ENCODE peak calls at places on chromosome 10, in eight cellular contexts. One of them, this sample, is unnamed.
A peak's percentile ranks its signal among the peaks of the same experiment; 100 is the strongest.

GRCh38 chr10:14569274-14570060 is 205.2 kb downstream of the FAM107B start:
- DNase-seq in endothelial cell of umbilical vein: no peak
- DNase-seq in HL-60: no peak
- DNase-seq in GM23338: no peak
- DNase-seq in breast epithelium: no peak
- DNase-seq in esophagus muscularis mucosa: no peak
- DNase-seq in Panc1: no peak
- DNase-seq in transverse colon: peak; percentile 56
- DNase-seq in this sample: peak; percentile 70

GRCh38 chr10:59360605-59361515 is 1.5 kb downstream of the FAM13C start:
- DNase-seq in endothelial cell of umbilical vein: no peak
- DNase-seq in HL-60: no peak
- DNase-seq in GM23338: no peak
- DNase-seq in breast epithelium: no peak
- DNase-seq in esophagus muscularis mucosa: no peak
- DNase-seq in Panc1: no peak
- DNase-seq in transverse colon: no peak
- DNase-seq in this sample: peak; percentile 24

GRCh38 chr10:99785646-99786045 is 3.2 kb downstream of the ABCC2 start:
- DNase-seq in endothelial cell of umbilical vein: no peak
- DNase-seq in HL-60: no peak
- DNase-seq in GM23338: peak; percentile 64
- DNase-seq in breast epithelium: no peak
- DNase-seq in esophagus muscularis mucosa: no peak
- DNase-seq in Panc1: no peak
- DNase-seq in transverse colon: no peak
- DNase-seq in this sample: no peak

GRCh38 chr10:30999084-30999712 is 32.5 kb downstream of the ZNF438 start:
- DNase-seq in endothelial cell of umbilical vein: peak; percentile 85
- DNase-seq in HL-60: peak; percentile 92
- DNase-seq in GM23338: no peak
- DNase-seq in breast epithelium: no peak
- DNase-seq in esophagus muscularis mucosa: no peak
- DNase-seq in Panc1: no peak
- DNase-seq in transverse colon: no peak
- DNase-seq in this sample: no peak

GRCh38 chr10:33817647-33818046 is 483.2 kb upstream of the NRP1 start:
- DNase-seq in endothelial cell of umbilical vein: no peak
- DNase-seq in HL-60: no peak
- DNase-seq in GM23338: no peak
- DNase-seq in breast epithelium: no peak
- DNase-seq in esophagus muscularis mucosa: no peak
- DNase-seq in Panc1: no peak
- DNase-seq in transverse colon: no peak
- DNase-seq in this sample: no peak

GRCh38 chr10:114575417-114576131 is 82.5 kb downstream of the ABLIM1 start:
- DNase-seq in endothelial cell of umbilical vein: no peak
- DNase-seq in HL-60: no peak
- DNase-seq in GM23338: no peak
- DNase-seq in breast epithelium: peak; percentile 66
- DNase-seq in esophagus muscularis mucosa: no peak
- DNase-seq in Panc1: no peak
- DNase-seq in transverse colon: no peak
- DNase-seq in this sample: peak; percentile 21

GRCh38 chr10:99461230-99461629 is 30.8 kb upstream of the GOT1 start:
- DNase-seq in endothelial cell of umbilical vein: peak; percentile 7
- DNase-seq in HL-60: no peak
- DNase-seq in GM23338: no peak
- DNase-seq in breast epithelium: no peak
- DNase-seq in esophagus muscularis mucosa: no peak
- DNase-seq in Panc1: no peak
- DNase-seq in transverse colon: no peak
- DNase-seq in this sample: no peak

GRCh38 chr10:42783181-42783549 is 570 bp downstream of the BMS1 start:
- DNase-seq in endothelial cell of umbilical vein: peak; percentile 84
- DNase-seq in HL-60: no peak
- DNase-seq in GM23338: no peak
- DNase-seq in breast epithelium: no peak
- DNase-seq in esophagus muscularis mucosa: no peak
- DNase-seq in Panc1: no peak
- DNase-seq in transverse colon: peak; percentile 15
- DNase-seq in this sample: peak; percentile 22

GRCh38 chr10:68604441-68604840 is 44.3 kb downstream of the TET1 start:
- DNase-seq in endothelial cell of umbilical vein: no peak
- DNase-seq in HL-60: no peak
- DNase-seq in GM23338: peak; percentile 21
- DNase-seq in breast epithelium: no peak
- DNase-seq in esophagus muscularis mucosa: no peak
- DNase-seq in Panc1: no peak
- DNase-seq in transverse colon: no peak
- DNase-seq in this sample: no peak

GRCh38 chr10:103153302-103153759 is 39.7 kb downstream of the NT5C2 start:
- DNase-seq in endothelial cell of umbilical vein: peak; percentile 59
- DNase-seq in HL-60: no peak
- DNase-seq in GM23338: peak; percentile 23
- DNase-seq in breast epithelium: no peak
- DNase-seq in esophagus muscularis mucosa: no peak
- DNase-seq in Panc1: no peak
- DNase-seq in transverse colon: no peak
- DNase-seq in this sample: no peak

GRCh38 chr10:52308251-52309031 is 5.6 kb upstream of the DKK1 start:
- DNase-seq in endothelial cell of umbilical vein: peak; percentile 86
- DNase-seq in HL-60: no peak
- DNase-seq in GM23338: peak; percentile 82
- DNase-seq in breast epithelium: no peak
- DNase-seq in esophagus muscularis mucosa: no peak
- DNase-seq in Panc1: peak; percentile 64
- DNase-seq in transverse colon: peak; percentile 40
- DNase-seq in this sample: peak; percentile 62

GRCh38 chr10:11533328-11533781 is 78.1 kb downstream of the USP6NL start:
- DNase-seq in endothelial cell of umbilical vein: no peak
- DNase-seq in HL-60: no peak
- DNase-seq in GM23338: peak; percentile 79
- DNase-seq in breast epithelium: no peak
- DNase-seq in esophagus muscularis mucosa: no peak
- DNase-seq in Panc1: no peak
- DNase-seq in transverse colon: no peak
- DNase-seq in this sample: no peak

GRCh38 chr10:119680668-119681070 is 29.5 kb downstream of the BAG3 start:
- DNase-seq in endothelial cell of umbilical vein: peak; percentile 60
- DNase-seq in HL-60: no peak
- DNase-seq in GM23338: no peak
- DNase-seq in breast epithelium: peak; percentile 79
- DNase-seq in esophagus muscularis mucosa: no peak
- DNase-seq in Panc1: no peak
- DNase-seq in transverse colon: no peak
- DNase-seq in this sample: peak; percentile 77
- TF ChIP-seq POLR2AphosphoS5 in endothelial cell of umbilical vein: no peak
- TF ChIP-seq POLR2AphosphoS5 in HL-60: no peak
- TF ChIP-seq POLR2AphosphoS5 in GM23338: no peak
- TF ChIP-seq POLR2AphosphoS5 in breast epithelium: no peak
- TF ChIP-seq POLR2AphosphoS5 in esophagus muscularis mucosa: peak; percentile 47
- TF ChIP-seq POLR2AphosphoS5 in Panc1: no peak
- TF ChIP-seq POLR2AphosphoS5 in transverse colon: no peak
- TF ChIP-seq POLR2AphosphoS5 in this sample: peak; percentile 76

GRCh38 chr10:37865264-37865663 is 7.9 kb upstream of the ZNF248 start:
- DNase-seq in endothelial cell of umbilical vein: no peak
- DNase-seq in HL-60: no peak
- DNase-seq in GM23338: no peak
- DNase-seq in breast epithelium: no peak
- DNase-seq in esophagus muscularis mucosa: no peak
- DNase-seq in Panc1: no peak
- DNase-seq in transverse colon: no peak
- DNase-seq in this sample: no peak

GRCh38 chr10:37856881-37857286 is 526 bp downstream of the ZNF248 start:
- DNase-seq in endothelial cell of umbilical vein: no peak
- DNase-seq in HL-60: peak; percentile 8
- DNase-seq in GM23338: peak; percentile 5
- DNase-seq in breast epithelium: peak; percentile 24
- DNase-seq in esophagus muscularis mucosa: no peak
- DNase-seq in Panc1: no peak
- DNase-seq in transverse colon: peak; percentile 31
- DNase-seq in this sample: peak; percentile 20

GRCh38 chr10:37855691-37856090 is 1.7 kb downstream of the ZNF248 start:
- DNase-seq in endothelial cell of umbilical vein: no peak
- DNase-seq in HL-60: no peak
- DNase-seq in GM23338: no peak
- DNase-seq in breast epithelium: no peak
- DNase-seq in esophagus muscularis mucosa: no peak
- DNase-seq in Panc1: no peak
- DNase-seq in transverse colon: no peak
- DNase-seq in this sample: no peak

GRCh38 chr10:37857287-37858211 is at the start of gene ZNF248:
- DNase-seq in endothelial cell of umbilical vein: peak; percentile 97
- DNase-seq in HL-60: peak; percentile 90
- DNase-seq in GM23338: peak; percentile 86
- DNase-seq in breast epithelium: peak; percentile 94
- DNase-seq in esophagus muscularis mucosa: peak; percentile 98
- DNase-seq in Panc1: peak; percentile 71
- DNase-seq in transverse colon: peak; percentile 97
- DNase-seq in this sample: peak; percentile 96

DNA sequence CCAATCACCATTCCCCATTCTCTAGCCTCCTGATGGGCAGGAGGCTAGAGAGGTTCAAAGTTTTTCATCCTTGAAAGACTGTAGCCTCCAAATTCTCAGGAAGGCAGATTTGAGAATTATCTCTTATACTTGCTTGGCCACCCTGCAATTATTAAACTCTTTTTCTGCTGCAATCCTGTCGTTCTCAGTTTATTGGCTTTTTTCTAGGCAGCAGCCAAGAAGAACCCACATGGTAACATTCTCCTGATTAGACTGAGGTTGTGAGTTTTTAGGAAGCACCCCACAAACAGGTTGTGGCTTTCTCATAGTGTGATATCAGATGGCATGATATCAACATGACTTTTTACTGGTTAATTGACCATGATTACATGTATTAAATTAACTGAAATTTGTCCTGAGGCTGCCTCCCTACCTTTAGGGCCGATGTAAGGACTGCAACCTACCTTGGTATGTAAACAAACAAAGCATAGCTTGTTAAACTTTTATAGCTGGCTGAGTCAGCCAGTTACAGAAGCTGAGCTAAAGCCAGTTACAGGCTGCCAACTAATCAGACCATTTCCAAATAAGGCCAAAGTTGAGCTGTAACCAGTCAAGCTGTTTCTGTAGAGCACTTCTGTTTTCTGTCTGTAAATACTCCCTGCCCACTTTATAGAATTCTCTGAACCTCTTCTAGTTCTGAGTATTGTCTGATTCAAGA is 3.2 kb upstream of the ZNF248 start:
- DNase-seq in endothelial cell of umbilical vein: no peak
- DNase-seq in HL-60: no peak
- DNase-seq in GM23338: no peak
- DNase-seq in breast epithelium: no peak
- DNase-seq in esophagus muscularis mucosa: no peak
- DNase-seq in Panc1: no peak
- DNase-seq in transverse colon: peak; percentile 10
- DNase-seq in this sample: peak; percentile 66
- H3K27ac ChIP-seq in endothelial cell of umbilical vein: no peak overlapping the region
- H3K27ac ChIP-seq in HL-60: no peak overlapping the region
- H3K27ac ChIP-seq in GM23338: no peak overlapping the region
- H3K27ac ChIP-seq in breast epithelium: no peak overlapping the region
- H3K27ac ChIP-seq in esophagus muscularis mucosa: peak overlapping the region; percentile 100
- H3K27ac ChIP-seq in Panc1: peak overlapping the region; percentile 29
- H3K27ac ChIP-seq in transverse colon: peak overlapping the region; percentile 100
- H3K27ac ChIP-seq in this sample: peak overlapping the region; percentile 72

GRCh38 chr10:86372119-86372784 is 5.7 kb upstream of the GRID1 start:
- DNase-seq in endothelial cell of umbilical vein: no peak
- DNase-seq in HL-60: no peak
- DNase-seq in GM23338: no peak
- DNase-seq in breast epithelium: no peak
- DNase-seq in esophagus muscularis mucosa: no peak
- DNase-seq in Panc1: no peak
- DNase-seq in transverse colon: no peak
- DNase-seq in this sample: no peak
- H3K27me3 ChIP-seq in endothelial cell of umbilical vein: peaks cover 30% of the 10 kb centered on the region
- H3K27me3 ChIP-seq in HL-60: peaks cover 14% of the 10 kb centered on the region
- H3K27me3 ChIP-seq in GM23338: peaks cover 75% of the 10 kb centered on the region
- H3K27me3 ChIP-seq in breast epithelium: peaks cover 8% of the 10 kb centered on the region
- H3K27me3 ChIP-seq in esophagus muscularis mucosa: peaks cover 79% of the 10 kb centered on the region
- H3K27me3 ChIP-seq in Panc1: peaks cover 4% of the 10 kb centered on the region
- H3K27me3 ChIP-seq in transverse colon: peaks cover 70% of the 10 kb centered on the region
- H3K27me3 ChIP-seq in this sample: no peaks in the 10 kb centered on the region

GRCh38 chr10:89416465-89416864 is 2.1 kb downstream of the IFIT5 start:
- DNase-seq in endothelial cell of umbilical vein: no peak
- DNase-seq in HL-60: no peak
- DNase-seq in GM23338: no peak
- DNase-seq in breast epithelium: no peak
- DNase-seq in esophagus muscularis mucosa: no peak
- DNase-seq in Panc1: no peak
- DNase-seq in transverse colon: no peak
- DNase-seq in this sample: no peak

GRCh38 chr10:89414879-89415821 is 782 bp downstream of the IFIT5 start:
- DNase-seq in endothelial cell of umbilical vein: peak; percentile 40
- DNase-seq in HL-60: no peak
- DNase-seq in GM23338: peak; percentile 60
- DNase-seq in breast epithelium: peak; percentile 30
- DNase-seq in esophagus muscularis mucosa: no peak
- DNase-seq in Panc1: no peak
- DNase-seq in transverse colon: peak; percentile 47
- DNase-seq in this sample: peak; percentile 34

GRCh38 chr10:89419548-89419947 is 5.2 kb downstream of the IFIT5 start:
- DNase-seq in endothelial cell of umbilical vein: no peak
- DNase-seq in HL-60: no peak
- DNase-seq in GM23338: peak; percentile 59
- DNase-seq in breast epithelium: no peak
- DNase-seq in esophagus muscularis mucosa: no peak
- DNase-seq in Panc1: no peak
- DNase-seq in transverse colon: no peak
- DNase-seq in this sample: no peak

GRCh38 chr10:89413398-89413912 is 913 bp upstream of the IFIT5 start:
- DNase-seq in endothelial cell of umbilical vein: no peak
- DNase-seq in HL-60: no peak
- DNase-seq in GM23338: no peak
- DNase-seq in breast epithelium: no peak
- DNase-seq in esophagus muscularis mucosa: no peak
- DNase-seq in Panc1: no peak
- DNase-seq in transverse colon: no peak
- DNase-seq in this sample: no peak

DNA sequence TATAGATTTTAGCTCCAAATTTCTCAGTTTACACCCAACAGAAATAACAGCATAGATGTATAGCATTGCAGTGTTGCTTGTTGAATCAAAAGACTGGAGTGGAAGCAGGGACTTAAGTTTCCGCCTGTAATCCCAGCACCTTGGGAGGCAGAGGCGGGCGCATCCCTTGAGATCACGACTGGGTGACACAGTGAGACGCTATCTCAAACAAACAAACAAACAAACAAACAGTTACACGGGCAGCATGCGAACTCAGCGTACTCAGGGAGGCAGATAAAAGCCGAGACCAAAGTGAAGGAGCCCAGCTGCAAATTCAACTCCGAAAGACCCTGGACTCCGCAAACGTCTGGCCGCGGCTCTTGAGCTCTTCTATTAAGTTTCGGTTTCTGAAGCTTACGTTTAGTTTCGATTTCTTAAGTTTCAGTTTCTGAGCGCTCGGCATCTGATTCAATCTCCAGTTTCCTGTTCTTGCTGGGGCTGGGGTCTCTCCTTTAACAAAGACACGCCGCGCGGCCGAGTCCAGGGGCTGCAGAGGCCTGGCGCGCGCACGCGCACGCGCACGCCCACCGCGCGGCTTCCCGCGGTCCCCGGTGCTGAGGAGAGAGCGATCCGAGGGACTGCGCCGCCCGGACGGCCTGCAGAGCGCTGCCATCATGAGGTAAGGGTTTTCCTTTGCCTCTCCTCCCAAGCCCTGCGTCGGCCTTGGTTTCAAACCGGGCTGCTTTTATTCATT is at the start of gene IFIT5:
- DNase-seq in endothelial cell of umbilical vein: peak; percentile 80
- DNase-seq in HL-60: no peak
- DNase-seq in GM23338: peak; percentile 83
- DNase-seq in breast epithelium: peak; percentile 48
- DNase-seq in esophagus muscularis mucosa: peak; percentile 96
- DNase-seq in Panc1: peak; percentile 66
- DNase-seq in transverse colon: peak; percentile 68
- DNase-seq in this sample: peak; percentile 64
- TF ChIP-seq POLR2AphosphoS5 in endothelial cell of umbilical vein: peak; percentile 45
- TF ChIP-seq POLR2AphosphoS5 in HL-60: no peak
- TF ChIP-seq POLR2AphosphoS5 in GM23338: peak; percentile 58
- TF ChIP-seq POLR2AphosphoS5 in breast epithelium: peak; percentile 21
- TF ChIP-seq POLR2AphosphoS5 in esophagus muscularis mucosa: peak; percentile 78
- TF ChIP-seq POLR2AphosphoS5 in Panc1: peak; percentile 51
- TF ChIP-seq POLR2AphosphoS5 in transverse colon: no peak
- TF ChIP-seq POLR2AphosphoS5 in this sample: no peak

This sample was measured in prostate gland.